ENCODE peak calls at places on chromosomes 6 and 20, in four cellular contexts. K, A, M and Y are unnamed samples.

GRCh38 chr20:48064929-48065328 is 279.6 kb upstream of the SULF2 start:
- DNase-seq in K (no peak), A (no peak), M (no peak), Y (no peak)

GRCh38 chr20:2651772-2652723 is at the start of gene NOP56:
- DNase-seq in K (peak), A (peak), M (peak), Y (peak)

GRCh38 chr6:43884660-43885022 is 114.6 kb downstream of the VEGFA start:
- DNase-seq in K (no peak), A (no peak), M (peak), Y (no peak)

GRCh38 chr20:46523696-46524328 is 10.5 kb upstream of the ZNF334 start:
- DNase-seq in K (peak), A (no peak), M (no peak), Y (no peak)

GRCh38 chr6:34207695-34208443 is 28.8 kb upstream of the HMGA1 start:
- DNase-seq in K (no peak), A (no peak), M (no peak), Y (no peak)

GRCh38 chr6:148367418-148368024 is 24.9 kb downstream of the SASH1 start:
- DNase-seq in K (no peak), A (no peak), M (peak), Y (no peak)

GRCh38 chr20:57377350-57377749 is 13.8 kb upstream of the RBM38 start:
- DNase-seq in K (no peak), A (no peak), M (no peak), Y (no peak)

GRCh38 chr6:123380257-123380656 is 256.5 kb downstream of the TRDN start:
- DNase-seq in K (peak), A (peak), M (no peak), Y (no peak)

GRCh38 chr6:161061576-161061975 is 70.0 kb downstream of the MAP3K4 start:
- DNase-seq in K (no peak), A (no peak), M (no peak), Y (no peak)

GRCh38 chr6:2376429-2377355 is 131.3 kb upstream of the GMDS start:
- DNase-seq in K (no peak), A (no peak), M (peak), Y (no peak)

GRCh38 chr6:92827104-92827503 is 592.3 kb downstream of the EPHA7 start:
- DNase-seq in K (no peak), A (no peak), M (no peak), Y (no peak)